ENCODE peak calls at places on chromosomes 5 and 9, in six cellular contexts. G is K562, Q is GM12891, D is HepG2, C is GM12878, R is H1. V is an unnamed sample.

GRCh38 chr5:159819671-159820411 is 96.4 kb upstream of the ADRA1B start:
- DNase-seq in G (no peak), Q (no peak), D (no peak), C (no peak), R (no peak), V (no peak)

GRCh38 chr5:16809816-16810502 is 126.1 kb downstream of the MYO10 start:
- DNase-seq in G (no peak), Q (no peak), D (peak), C (no peak), R (no peak), V (no peak)

GRCh38 chr5:178296066-178296465 is 63.5 kb upstream of the PHYKPL start:
- DNase-seq in G (no peak), Q (no peak), D (no peak), C (no peak), R (no peak), V (no peak)

GRCh38 chr9:99560561-99560960 is 261.1 kb upstream of the NR4A3 start:
- DNase-seq in G (no peak), Q (no peak), D (no peak), C (no peak), R (no peak), V (no peak)

GRCh38 chr5:73030995-73031394 is 75.2 kb downstream of the FCHO2 start:
- DNase-seq in G (no peak), Q (no peak), D (peak), C (no peak), R (no peak), V (no peak)

GRCh38 chr9:74953235-74953741 is 576 bp upstream of the C9orf40 start:
- DNase-seq in G (peak), Q (no peak), D (no peak), C (no peak), R (no peak), V (no peak)

GRCh38 chr5:32933692-32934091 is 222.6 kb downstream of the NPR3 start:
- DNase-seq in G (no peak), Q (no peak), D (no peak), C (no peak), R (no peak), V (no peak)

GRCh38 chr5:79552984-79553383 is 39.0 kb upstream of the HOMER1 start:
- DNase-seq in G (no peak), Q (no peak), D (no peak), C (no peak), R (no peak), V (no peak)

GRCh38 chr9:17589771-17590170 is 10.9 kb downstream of the SH3GL2 start:
- DNase-seq in G (no peak), Q (no peak), D (no peak), C (no peak), R (no peak), V (no peak)

GRCh38 chr5:149310947-149311675 is 34.2 kb upstream of the GRPEL2 start:
- DNase-seq in G (no peak), Q (no peak), D (no peak), C (no peak), R (no peak), V (no peak)

GRCh38 chr9:105066265-105066865 is 138.4 kb upstream of the ABCA1 start:
- DNase-seq in G (no peak), Q (no peak), D (no peak), C (no peak), R (no peak), V (no peak)

GRCh38 chr9:116493183-116493582 is 193.9 kb upstream of the TRIM32 start:
- DNase-seq in G (no peak), Q (no peak), D (no peak), C (no peak), R (no peak), V (no peak)

GRCh38 chr9:116497081-116497480 is 190.0 kb upstream of the TRIM32 start:
- DNase-seq in G (peak), Q (no peak), D (no peak), C (no peak), R (no peak), V (no peak)

GRCh38 chr9:116496167-116496566 is 190.9 kb upstream of the TRIM32 start:
- DNase-seq in G (no peak), Q (no peak), D (no peak), C (no peak), R (no peak), V (no peak)

GRCh38 chr9:116495725-116496124 is 191.4 kb upstream of the TRIM32 start:
- DNase-seq in G (no peak), Q (no peak), D (no peak), C (no peak), R (no peak), V (no peak)

GRCh38 chr9:116494815-116495634 is 192.1 kb upstream of the TRIM32 start:
- DNase-seq in G (peak), Q (no peak), D (peak), C (no peak), R (peak), V (no peak)
- TF ChIP-seq TAF1 in G (no peak), Q (no peak), D (no peak), C (no peak), R (no peak), V (no peak)

GRCh38 chr9:94030318-94031179 is 53.7 kb upstream of the PTPDC1 start:
- DNase-seq in G (peak), Q (peak), D (peak), C (peak), R (peak), V (peak)
- TF ChIP-seq POLR2A in G (peak), Q (peak), D (peak), C (peak), R (peak), V (peak)

GRCh38 chr9:93141771-93142483 is 7.9 kb upstream of the NINJ1 start:
- DNase-seq in G (no peak), Q (no peak), D (no peak), C (no peak), R (no peak), V (no peak)
- TF ChIP-seq POLR2AphosphoS5 in G (no peak), Q (no peak), D (no peak), C (no peak), R (no peak), V (no peak)

GRCh38 chr5:609506-609905 is 2.6 kb upstream of the CEP72 start:
- DNase-seq in G (no peak), Q (no peak), D (no peak), C (no peak), R (no peak), V (no peak)

GRCh38 chr5:611731-612486 is at the start of gene CEP72:
- DNase-seq in G (peak), Q (peak), D (peak), C (peak), R (peak), V (peak)

GRCh38 chr5:610744-611730 is 1.1 kb upstream of the CEP72 start:
- DNase-seq in G (no peak), Q (no peak), D (no peak), C (no peak), R (no peak), V (no peak)

GRCh38 chr5:610011-610743 is 2.0 kb upstream of the CEP72 start:
- DNase-seq in G (no peak), Q (no peak), D (no peak), C (no peak), R (no peak), V (no peak)

GRCh38 chr5:612498-613424 is 621 bp downstream of the CEP72 start:
- DNase-seq in G (peak), Q (no peak), D (no peak), C (no peak), R (peak), V (no peak)
- TF ChIP-seq TAF1 in G (no peak), Q (no peak), D (no peak), C (no peak), R (no peak), V (no peak)

GRCh38 chr9:136944094-136944518 is 432 bp downstream of the FBXW5 start:
- DNase-seq in G (no peak), Q (peak), D (no peak), C (no peak), R (peak), V (peak)

GRCh38 chr9:136943291-136944093 is 1.0 kb downstream of the FBXW5 start:
- DNase-seq in G (peak), Q (peak), D (no peak), C (no peak), R (peak), V (peak)

GRCh38 chr9:136945333-136946227 is 537 bp downstream of the C8G start:
- DNase-seq in G (no peak), Q (no peak), D (peak), C (no peak), R (peak), V (no peak)

GRCh38 chr9:136946228-136946892 is 1.3 kb downstream of the C8G start:
- DNase-seq in G (no peak), Q (no peak), D (no peak), C (no peak), R (no peak), V (no peak)

DNA sequence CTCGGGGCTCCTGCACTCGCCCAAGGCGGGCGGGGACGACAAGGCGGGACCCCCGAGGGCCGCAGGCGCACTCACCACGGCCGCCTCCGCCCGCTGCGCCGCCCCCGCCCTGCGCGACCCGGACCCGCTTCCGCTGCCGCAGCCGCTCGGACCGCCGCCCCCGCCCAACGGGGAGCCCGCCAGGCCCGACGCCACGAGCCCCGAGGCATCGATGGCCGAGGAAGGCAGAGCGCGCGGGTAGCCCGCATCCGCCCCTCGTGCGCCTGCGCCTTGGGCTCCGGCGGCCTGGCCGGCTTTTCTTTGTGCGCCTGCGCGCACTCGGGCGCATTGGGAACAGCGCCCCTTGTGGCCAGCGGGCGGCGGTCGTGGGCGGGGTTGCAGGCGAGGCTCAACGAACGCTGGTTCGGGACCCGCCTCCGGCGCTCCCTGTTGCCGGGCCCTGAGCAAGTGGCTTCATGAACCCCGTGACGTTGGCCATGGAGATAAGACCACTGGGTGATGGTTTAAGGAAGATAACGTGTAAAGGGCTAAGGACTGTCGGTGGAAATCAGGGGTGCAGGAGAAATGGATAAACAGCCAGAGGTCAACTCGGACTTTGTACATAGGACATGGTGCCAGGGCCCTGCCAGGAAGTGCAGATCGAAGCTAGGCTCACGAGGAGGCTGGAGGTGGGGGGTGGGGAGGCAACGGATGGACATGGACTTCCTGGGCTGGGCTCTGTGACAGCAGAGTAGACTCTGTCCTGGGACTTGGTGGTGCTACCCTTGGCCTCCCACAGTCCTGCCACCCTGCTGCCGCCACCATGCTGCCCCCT is at the start of the genes C8G and FBXW5:
- DNase-seq in G (peak), Q (peak), D (peak), C (peak), R (peak), V (peak)
- TF ChIP-seq POLR2A in G (peak), Q (no peak), D (no peak), C (no peak), R (no peak), V (peak)

DNA sequence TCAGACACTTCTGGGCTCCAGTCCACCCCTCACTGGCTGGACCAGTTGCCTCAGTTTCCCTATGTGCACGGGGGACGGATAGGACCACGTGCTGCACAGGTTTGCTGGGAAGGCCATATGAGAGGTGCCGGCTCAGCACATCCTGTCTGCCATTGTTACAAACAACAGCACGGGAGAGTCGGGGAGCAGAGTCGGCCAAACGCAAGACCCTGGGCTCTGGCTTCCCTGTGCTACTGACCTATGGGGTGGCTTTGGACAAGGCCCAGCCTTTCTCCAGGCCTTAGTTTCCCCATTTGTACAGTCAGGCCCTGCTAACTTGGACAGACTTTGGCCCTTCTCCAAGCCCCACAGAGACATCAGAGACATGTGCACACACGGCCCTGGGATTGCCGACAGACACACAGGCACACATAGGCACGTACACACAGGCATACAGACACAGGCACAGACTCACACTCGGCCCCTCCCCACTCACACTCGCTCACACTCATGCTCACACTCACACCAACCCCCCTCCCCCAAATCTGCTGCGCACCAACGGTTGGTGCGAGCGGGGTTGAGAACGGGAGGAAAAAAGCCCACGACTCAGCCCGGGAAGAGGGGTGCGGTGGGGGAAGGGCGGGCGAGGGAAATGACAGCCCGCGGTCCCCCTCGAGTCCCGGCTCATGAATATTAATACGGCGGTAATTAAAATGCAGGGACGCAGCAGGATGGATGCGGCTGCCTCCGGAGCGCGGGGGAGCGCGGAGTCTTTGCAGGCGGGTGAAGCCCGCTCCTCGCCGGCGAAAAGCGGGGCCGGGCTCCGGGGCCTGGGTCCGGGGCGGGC is 133.0 kb downstream of the C9orf50 start:
- DNase-seq in G (peak), Q (no peak), D (no peak), C (no peak), R (no peak), V (no peak)
- TF ChIP-seq POLR2AphosphoS5 in G (no peak), Q (no peak), D (no peak), C (no peak), R (no peak), V (no peak)

V was measured in GM12892.